ENCODE peak calls at places on chromosomes 2 and 18, in eight cellular contexts. F, Y, O, U, S, N, V and K are unnamed samples.

GRCh38 chr2:233855345-233855744 is 1.0 kb upstream of the HJURP start:
- DNase-seq in F (no peak), Y (no peak), O (no peak), U (no peak), S (no peak), N (no peak), V (no peak), K (no peak)

GRCh38 chr2:127986548-127987079 is 41.2 kb downstream of the SAP130 start:
- DNase-seq in F (no peak), Y (no peak), O (no peak), U (no peak), S (no peak), N (no peak), V (no peak), K (no peak)

GRCh38 chr18:42339324-42339723 is 384.3 kb downstream of the PIK3C3 start:
- DNase-seq in F (no peak), Y (no peak), O (peak), U (no peak), S (no peak), N (no peak), V (no peak), K (no peak)

GRCh38 chr2:100017633-100018032 is 124.8 kb downstream of the AFF3 start:
- DNase-seq in F (no peak), Y (peak), O (no peak), U (no peak), S (peak), N (no peak), V (no peak), K (no peak)

GRCh38 chr2:113169002-113169530 is 4.7 kb upstream of the PSD4 start:
- DNase-seq in F (no peak), Y (no peak), O (no peak), U (no peak), S (no peak), N (peak), V (no peak), K (no peak)

GRCh38 chr18:2237706-2238105 is 333.6 kb downstream of the METTL4 start:
- DNase-seq in F (no peak), Y (no peak), O (no peak), U (no peak), S (no peak), N (no peak), V (no peak), K (no peak)

GRCh38 chr2:3288455-3289163 is 89.0 kb downstream of the EIPR1 start:
- DNase-seq in F (no peak), Y (no peak), O (no peak), U (no peak), S (no peak), N (no peak), V (peak), K (no peak)

GRCh38 chr2:111633643-111634042 is 250.3 kb downstream of the ANAPC1 start:
- DNase-seq in F (no peak), Y (no peak), O (no peak), U (no peak), S (no peak), N (no peak), V (no peak), K (no peak)

GRCh38 chr2:176177580-176178270 is 10.7 kb upstream of the HOXD1 start:
- DNase-seq in F (no peak), Y (peak), O (peak), U (no peak), S (peak), N (no peak), V (peak), K (peak)

GRCh38 chr18:62384610-62385097 is 59.5 kb downstream of the TNFRSF11A start:
- DNase-seq in F (no peak), Y (no peak), O (peak), U (no peak), S (no peak), N (no peak), V (no peak), K (no peak)

GRCh38 chr2:108869542-108869941 is 83.0 kb downstream of the CCDC138 start:
- DNase-seq in F (no peak), Y (no peak), O (no peak), U (no peak), S (no peak), N (no peak), V (no peak), K (no peak)

GRCh38 chr2:39893616-39894015 is 114.6 kb upstream of the THUMPD2 start:
- DNase-seq in F (no peak), Y (no peak), O (no peak), U (no peak), S (no peak), N (no peak), V (no peak), K (no peak)

GRCh38 chr18:78678318-78678695 is 301.3 kb upstream of the SALL3 start:
- DNase-seq in F (no peak), Y (no peak), O (no peak), U (no peak), S (no peak), N (no peak), V (no peak), K (no peak)

GRCh38 chr18:57353940-57354461 is 1.6 kb downstream of the ST8SIA3 start:
- DNase-seq in F (peak), Y (peak), O (peak), U (peak), S (peak), N (no peak), V (peak), K (no peak)

GRCh38 chr2:105042189-105042588 is 4.3 kb downstream of the MRPS9 start:
- DNase-seq in F (no peak), Y (no peak), O (peak), U (no peak), S (no peak), N (no peak), V (peak), K (no peak)

GRCh38 chr2:230172156-230172555 is 47.6 kb downstream of the SP110 start:
- DNase-seq in F (no peak), Y (no peak), O (no peak), U (no peak), S (no peak), N (no peak), V (no peak), K (no peak)

GRCh38 chr2:120104002-120104467 is 91.2 kb downstream of the EPB41L5 start:
- DNase-seq in F (no peak), Y (peak), O (no peak), U (no peak), S (no peak), N (no peak), V (no peak), K (no peak)

GRCh38 chr2:105129722-105130232 is 91.9 kb downstream of the MRPS9 start:
- DNase-seq in F (no peak), Y (no peak), O (no peak), U (no peak), S (no peak), N (no peak), V (no peak), K (no peak)

GRCh38 chr2:55902971-55903370 is 20.6 kb downstream of the EFEMP1 start:
- DNase-seq in F (no peak), Y (no peak), O (no peak), U (no peak), S (no peak), N (no peak), V (no peak), K (no peak)

GRCh38 chr18:35171315-35171987 is 69.4 kb upstream of the ZNF397 start:
- DNase-seq in F (no peak), Y (peak), O (no peak), U (no peak), S (no peak), N (no peak), V (no peak), K (no peak)

GRCh38 chr2:164622338-164623106 is 1.2 kb upstream of the GRB14 start:
- DNase-seq in F (no peak), Y (no peak), O (peak), U (no peak), S (no peak), N (no peak), V (no peak), K (no peak)

GRCh38 chr2:202610367-202610766 is 24.4 kb upstream of the FAM117B start:
- DNase-seq in F (no peak), Y (no peak), O (no peak), U (no peak), S (no peak), N (no peak), V (no peak), K (no peak)